ENCODE peak calls at places on chromosomes 16 and 17, in nine cellular contexts. I is transverse colon; O is upper lobe of right lung; N is PC-9; P is heart right ventricle; V is IMR-90; J is CD8-positive, alpha-beta memory T cell; H is body of pancreas; G is adipocyte. U is an unnamed sample.

GRCh38 chr16:17356243-17356933 is 114.4 kb downstream of the XYLT1 start:
- DNase-seq in H (no peak), I (peak; percentile 52), P (no peak), N (no peak), O (no peak), V (no peak), J (no peak), G (no peak), U (no peak)

GRCh38 chr17:11738151-11738550 is 139.9 kb downstream of the DNAH9 start:
- DNase-seq in O (no peak), P (no peak), V (no peak), N (no peak), G (no peak), J (no peak), H (no peak), I (no peak), U (no peak)

GRCh38 chr16:31142109-31143035 is 6.8 kb upstream of the PRSS8 start:
- DNase-seq in J (peak; percentile 99), N (peak; percentile 95), O (peak; percentile 100), G (peak; percentile 100), P (peak; percentile 99), H (peak; percentile 100), I (peak; percentile 99), V (peak; percentile 98), U (peak; percentile 99)

GRCh38 chr17:72642720-72643119 is 449.8 kb downstream of the SLC39A11 start:
- DNase-seq in O (no peak), N (no peak), J (no peak), V (no peak), G (no peak), H (no peak), P (no peak), I (no peak), U (no peak)

GRCh38 chr17:79844869-79845600 is 5.8 kb upstream of the CBX4 start:
- DNase-seq in G (peak; percentile 65), P (peak; percentile 46), O (peak; percentile 85), J (peak; percentile 59), V (no peak), I (peak; percentile 68), H (peak; percentile 53), N (no peak), U (peak; percentile 71)

GRCh38 chr16:54720259-54720658 is 210.4 kb upstream of the IRX5 start:
- DNase-seq in V (no peak), H (no peak), J (no peak), N (no peak), I (no peak), P (no peak), G (no peak), O (no peak), U (no peak)

GRCh38 chr17:31580331-31581021 is 189.0 kb downstream of the RAB11FIP4 start:
- DNase-seq in P (no peak), O (peak; percentile 80), G (peak; percentile 85), J (no peak), H (peak; percentile 40), N (peak; percentile 80), V (peak; percentile 85), I (no peak), U (no peak)

GRCh38 chr16:58658796-58659211 is 25.8 kb downstream of the SLC38A7 start:
- DNase-seq in V (peak; percentile 57), H (no peak), P (no peak), I (no peak), J (no peak), N (no peak), G (peak; percentile 32), O (no peak), U (no peak)

GRCh38 chr17:35889818-35890773 is 9.9 kb upstream of the CCL5 start:
- DNase-seq in V (peak; percentile 68), J (peak; percentile 53), G (peak; percentile 86), H (no peak), N (no peak), P (no peak), O (no peak), I (no peak), U (peak; percentile 28)

GRCh38 chr17:47265983-47266541 is 12.4 kb downstream of the ITGB3 start:
- DNase-seq in G (peak; percentile 15), N (peak; percentile 79), O (no peak), P (no peak), H (no peak), J (no peak), I (peak; percentile 32), V (peak; percentile 71), U (no peak)

GRCh38 chr16:68083861-68084503 is 1.2 kb upstream of the NFATC3 start:
- DNase-seq in H (no peak), O (no peak), P (no peak), G (peak; percentile 44), N (no peak), V (peak; percentile 37), I (no peak), J (no peak), U (no peak)

GRCh38 chr16:16155234-16155633 is 68.1 kb downstream of the ABCC6 start:
- DNase-seq in I (no peak), H (no peak), J (no peak), G (no peak), V (no peak), P (no peak), O (no peak), N (no peak), U (no peak)

GRCh38 chr17:73323622-73324455 is 12.0 kb upstream of the CDC42EP4 start:
- DNase-seq in J (no peak), V (peak; percentile 58), G (peak; percentile 61), P (no peak), N (no peak), O (no peak), H (no peak), I (no peak), U (no peak)

GRCh38 chr16:81707411-81708321 is 71.4 kb upstream of the PLCG2 start:
- DNase-seq in H (peak; percentile 87), J (no peak), G (peak; percentile 28), P (no peak), O (peak; percentile 67), V (peak; percentile 73), N (peak; percentile 40), I (peak; percentile 84), U (no peak)

GRCh38 chr16:30458561-30459394 is 13.1 kb upstream of the SEPHS2 start:
- DNase-seq in N (no peak), G (no peak), P (no peak), H (no peak), J (peak; percentile 89), I (peak; percentile 68), O (peak; percentile 84), V (no peak), U (no peak)

GRCh38 chr17:27315322-27315721 is 21.4 kb downstream of the WSB1 start:
- DNase-seq in H (peak; percentile 64), N (no peak), G (peak; percentile 83), V (peak; percentile 94), I (peak; percentile 80), J (no peak), O (peak; percentile 77), P (peak; percentile 88), U (peak; percentile 56)

GRCh38 chr17:76736349-76737081 is 616 bp downstream of the SRSF2 start:
- DNase-seq in O (peak; percentile 91), J (peak; percentile 78), G (peak; percentile 87), P (peak; percentile 81), I (peak; percentile 82), H (peak; percentile 81), N (peak; percentile 37), V (peak; percentile 60), U (peak; percentile 73)

GRCh38 chr17:68378202-68379149 is 78.8 kb downstream of the WIPI1 start:
- DNase-seq in G (peak; percentile 95), V (peak; percentile 94), H (peak; percentile 91), N (peak; percentile 95), P (peak; percentile 92), I (peak; percentile 77), J (no peak), O (peak; percentile 95), U (no peak)

GRCh38 chr16:68592466-68593337 is 52.4 kb upstream of the CDH3 start:
- DNase-seq in O (no peak), I (no peak), P (no peak), G (no peak), N (no peak), J (no peak), V (no peak), H (no peak), U (no peak)

GRCh38 chr17:53234138-53234537 is 588.6 kb upstream of the KIF2B start:
- DNase-seq in G (no peak), J (no peak), P (no peak), O (no peak), H (no peak), I (no peak), N (no peak), V (no peak), U (no peak)
- H3K9me3 ChIP-seq in G (peaks cover 20% of the 10 kb centered on the region), J (no peaks in the 10 kb centered on the region), P (peaks cover 9% of the 10 kb centered on the region), O (no peaks in the 10 kb centered on the region), H (no peaks in the 10 kb centered on the region), I (no peaks in the 10 kb centered on the region), N (peaks cover 4% of the 10 kb centered on the region), V (peaks cover 7% of the 10 kb centered on the region), U (no peaks in the 10 kb centered on the region)

GRCh38 chr16:35639233-35640205 is 2180.1 kb downstream of the TP53TG3F start:
- DNase-seq in N (peak; percentile 43), J (no peak), V (no peak), O (no peak), H (no peak), I (no peak), G (no peak), P (no peak), U (no peak)
- H3K9me3 ChIP-seq in N (no peaks in the 10 kb centered on the region), J (no peaks in the 10 kb centered on the region), V (peaks cover 37% of the 10 kb centered on the region), O (no peaks in the 10 kb centered on the region), H (no peaks in the 10 kb centered on the region), I (no peaks in the 10 kb centered on the region), G (no peaks in the 10 kb centered on the region), P (no peaks in the 10 kb centered on the region), U (no peaks in the 10 kb centered on the region)

GRCh38 chr16:3220839-3221238 is 14.1 kb downstream of the ZNF200 start:
- DNase-seq in N (no peak), J (no peak), P (no peak), G (no peak), O (no peak), H (no peak), V (no peak), I (no peak), U (no peak)
- H3K9me3 ChIP-seq in N (peaks cover 42% of the 10 kb centered on the region), J (peaks cover 41% of the 10 kb centered on the region), P (peaks cover 55% of the 10 kb centered on the region), G (peaks cover 57% of the 10 kb centered on the region), O (peaks cover 58% of the 10 kb centered on the region), H (no peaks in the 10 kb centered on the region), V (peaks cover 46% of the 10 kb centered on the region), I (peaks cover 41% of the 10 kb centered on the region), U (no peaks in the 10 kb centered on the region)

GRCh38 chr17:60559659-60559994 is 33.6 kb upstream of the APPBP2 start:
- DNase-seq in N (no peak), J (no peak), O (no peak), V (no peak), G (no peak), P (no peak), H (no peak), I (no peak), U (no peak)

GRCh38 chr17:60559995-60560859 is 34.2 kb upstream of the APPBP2 start:
- DNase-seq in V (no peak), G (no peak), J (no peak), O (peak; percentile 73), H (no peak), P (no peak), I (no peak), N (no peak), U (no peak)

GRCh38 chr17:60560860-60561257 is 34.8 kb upstream of the APPBP2 start:
- DNase-seq in P (no peak), O (no peak), I (no peak), V (no peak), N (no peak), H (no peak), J (no peak), G (no peak), U (no peak)

GRCh38 chr17:60555786-60556185 is 29.7 kb upstream of the APPBP2 start:
- DNase-seq in I (no peak), O (no peak), H (no peak), V (no peak), P (no peak), J (no peak), G (no peak), N (no peak), U (no peak)

GRCh38 chr17:60557805-60558204 is 31.8 kb upstream of the APPBP2 start:
- DNase-seq in P (no peak), G (no peak), O (no peak), V (no peak), H (no peak), I (no peak), N (no peak), J (no peak), U (no peak)
- H3K9me3 ChIP-seq in P (no peaks in the 10 kb centered on the region), G (peaks cover 9% of the 10 kb centered on the region), O (no peaks in the 10 kb centered on the region), V (peaks cover 4% of the 10 kb centered on the region), H (no peaks in the 10 kb centered on the region), I (no peaks in the 10 kb centered on the region), N (no peaks in the 10 kb centered on the region), J (no peaks in the 10 kb centered on the region), U (no peaks in the 10 kb centered on the region)